ENCODE peak calls at places on chromosomes 6 and 20, in four cellular contexts. E, K, I and Y are unnamed samples.

GRCh38 chr6:43367245-43367984 is 2.0 kb downstream of the ZNF318 start:
- DNase-seq in E (no peak), K (no peak), I (no peak), Y (no peak)

GRCh38 chr6:119834418-119834817 is 484.9 kb upstream of the MAN1A1 start:
- DNase-seq in E (no peak), K (no peak), I (no peak), Y (no peak)

GRCh38 chr6:130981409-130981808 is 81.6 kb downstream of the EPB41L2 start:
- DNase-seq in E (no peak), K (no peak), I (no peak), Y (no peak)

GRCh38 chr20:16520154-16520553 is 53.1 kb downstream of the KIF16B start:
- DNase-seq in E (no peak), K (no peak), I (no peak), Y (no peak)

GRCh38 chr20:4244700-4245485 is 229.5 kb upstream of the RNF24 start:
- DNase-seq in E (no peak), K (no peak), I (peak; percentile 95), Y (no peak)

GRCh38 chr6:125357515-125358256 is 55.9 kb upstream of the HDDC2 start:
- DNase-seq in E (no peak), K (no peak), I (no peak), Y (no peak)

GRCh38 chr6:4794140-4794707 is 18.0 kb downstream of the CDYL start:
- DNase-seq in E (no peak), K (no peak), I (no peak), Y (no peak)

GRCh38 chr20:51335329-51335841 is 207.1 kb downstream of the NFATC2 start:
- DNase-seq in E (no peak), K (no peak), I (no peak), Y (no peak)

GRCh38 chr6:8102122-8102958 is at the start of gene EEF1E1:
- DNase-seq in E (peak; percentile 89), K (peak; percentile 99), I (peak; percentile 97), Y (peak; percentile 77)
- H2AFZ ChIP-seq in E (peak within 1 kb of the TSS; percentile 60), K (peak within 1 kb of the TSS; percentile 90), I (peak within 1 kb of the TSS; percentile 86), Y (peak within 1 kb of the TSS; percentile 89)

GRCh38 chr6:142605922-142606321 is 304.1 kb downstream of the ADGRG6 start:
- DNase-seq in E (no peak), K (no peak), I (no peak), Y (no peak)

GRCh38 chr6:142601427-142601826 is 299.6 kb downstream of the ADGRG6 start:
- DNase-seq in E (no peak), K (no peak), I (no peak), Y (no peak)

DNA sequence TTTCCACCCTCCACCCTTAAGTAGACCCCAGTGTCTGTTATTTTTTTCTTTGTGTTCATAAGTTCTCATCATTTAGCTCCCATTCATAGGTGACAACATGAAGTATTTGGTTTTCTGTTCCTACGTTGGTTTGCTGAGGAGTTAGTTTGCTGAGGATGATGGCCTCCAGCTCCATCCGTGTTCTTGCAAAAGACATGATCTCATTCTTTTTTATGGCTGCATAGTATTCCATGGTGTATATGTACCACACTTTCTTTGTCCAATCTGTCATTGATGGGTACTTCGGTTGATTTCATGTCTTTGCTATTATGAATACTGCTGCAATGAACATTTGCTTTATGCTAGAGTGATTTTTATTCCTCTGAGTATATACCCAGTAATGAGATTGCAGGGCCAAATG is 301.2 kb downstream of the ADGRG6 start:
- DNase-seq in E (no peak), K (no peak), I (no peak), Y (no peak)
- TF ChIP-seq ATF3 in E (no peak), K (no peak), I (no peak), Y (no peak)

DNA sequence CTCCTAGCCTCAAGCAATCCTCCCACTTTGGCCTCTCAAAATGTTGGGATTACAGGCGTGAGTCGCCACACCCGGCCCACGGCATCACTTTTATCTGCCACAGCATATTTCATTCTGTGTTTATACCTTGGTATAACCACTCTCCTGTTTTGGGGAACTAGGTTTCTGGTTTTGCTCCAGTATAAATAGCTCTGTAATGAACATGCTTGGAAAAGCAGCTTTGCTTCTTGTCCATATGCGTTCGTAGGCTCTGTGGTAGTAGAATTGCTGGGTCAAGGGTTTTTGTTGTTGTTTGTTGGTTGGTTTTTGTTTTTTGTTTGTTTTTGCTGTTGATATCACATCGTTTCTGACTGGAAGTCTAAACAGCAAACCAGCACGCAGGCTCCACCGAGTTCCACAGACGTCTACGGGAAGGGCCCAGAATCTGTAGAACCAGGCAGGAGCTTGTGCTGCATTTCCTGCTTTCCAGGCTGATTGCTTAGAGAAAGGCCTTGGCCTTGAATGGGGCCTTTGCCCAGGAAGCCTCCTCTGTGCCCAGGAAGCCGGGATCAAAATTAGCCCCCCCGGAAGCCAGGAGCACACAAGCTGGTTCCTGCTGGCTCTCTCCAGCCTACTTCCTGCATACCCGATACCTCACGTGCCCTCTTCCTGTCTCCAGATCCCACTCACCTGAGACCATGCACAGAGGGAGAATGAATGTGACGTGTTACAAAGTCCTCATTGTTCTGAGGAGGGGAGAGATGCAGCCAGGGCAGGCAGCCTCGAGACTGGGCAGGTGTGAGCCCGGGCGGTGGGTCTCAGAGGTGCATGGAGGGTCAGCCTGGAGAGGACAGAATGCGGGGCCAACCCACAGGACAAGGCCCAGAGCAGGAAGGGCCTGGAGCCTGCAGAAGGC is 34.7 kb downstream of the AAR2 start:
- DNase-seq in E (no peak), K (no peak), I (peak; percentile 83), Y (no peak)
- TF ChIP-seq CBX5 in E (no peak), K (no peak), I (peak; percentile 80), Y (no peak)

GRCh38 chr6:141307309-141307998 is 825.3 kb upstream of the GJE1 start:
- DNase-seq in E (no peak), K (no peak), I (no peak), Y (no peak)

GRCh38 chr6:141301779-141302178 is 830.9 kb upstream of the GJE1 start:
- DNase-seq in E (no peak), K (no peak), I (no peak), Y (no peak)

GRCh38 chr6:141309295-141309694 is 823.4 kb upstream of the GJE1 start:
- DNase-seq in E (no peak), K (no peak), I (peak; percentile 3), Y (no peak)

DNA sequence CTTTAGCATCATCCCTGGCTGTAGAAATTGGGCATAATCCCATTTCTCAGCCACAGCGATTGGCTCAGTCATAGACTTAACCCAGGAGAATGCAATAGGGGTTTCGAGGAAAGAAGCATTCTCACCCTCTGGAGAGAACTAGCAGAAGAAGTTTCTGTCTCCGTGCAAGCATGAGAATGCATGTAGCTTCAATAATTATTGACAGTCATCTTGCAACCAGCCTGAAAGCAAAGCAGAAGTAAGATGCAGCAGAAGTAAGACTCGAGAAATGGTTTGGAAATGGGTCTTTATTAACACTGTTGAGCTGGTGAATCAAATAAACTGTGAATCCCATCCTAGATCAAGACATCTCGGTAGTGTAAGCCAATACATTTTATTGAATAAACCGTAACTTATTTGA is 828.8 kb upstream of the GJE1 start:
- DNase-seq in E (no peak), K (no peak), I (no peak), Y (no peak)
- H2AFZ ChIP-seq in E (peak overlapping the region; percentile 74), K (no peak overlapping the region), I (no peak overlapping the region), Y (no peak overlapping the region)

DNA sequence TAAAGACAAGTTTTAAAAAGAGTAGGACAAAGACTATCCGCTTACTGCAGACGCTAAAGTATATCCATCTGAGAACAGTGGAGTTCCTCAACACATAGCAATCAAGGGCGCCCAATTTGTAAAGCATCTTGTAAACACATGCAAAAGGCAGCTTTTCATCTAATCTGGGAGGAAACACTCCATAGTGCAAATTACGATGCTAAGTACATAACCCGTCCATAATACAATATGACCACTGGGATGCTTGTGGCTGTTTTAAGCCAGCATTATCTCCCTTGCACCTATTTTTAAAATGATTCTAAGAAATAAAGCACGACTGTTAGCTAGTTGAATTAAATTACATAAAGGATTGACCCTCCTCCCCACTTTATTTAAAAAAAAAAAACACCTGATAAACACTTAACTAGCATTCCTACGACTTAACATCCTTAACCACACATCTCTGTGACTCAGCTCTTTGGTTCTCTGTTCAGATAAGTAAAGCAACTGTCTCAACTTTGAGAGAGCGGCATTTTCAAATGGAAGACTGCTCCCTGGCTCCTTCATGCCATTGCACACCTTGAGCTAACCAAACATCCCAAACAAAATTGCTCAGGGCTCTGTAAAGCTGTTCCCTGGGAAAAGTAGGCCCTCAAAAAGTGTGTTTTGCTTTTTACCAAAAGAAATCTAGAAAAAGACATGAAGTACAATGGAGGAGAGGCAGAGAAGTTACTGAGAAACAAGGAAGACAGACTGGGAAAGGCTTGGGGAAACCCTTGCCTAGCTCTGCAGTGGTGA is 14.2 kb downstream of the SLC22A23 start:
- DNase-seq in E (no peak), K (peak; percentile 54), I (no peak), Y (no peak)
- TF ChIP-seq ATF3 in E (no peak), K (no peak), I (no peak), Y (no peak)

DNA sequence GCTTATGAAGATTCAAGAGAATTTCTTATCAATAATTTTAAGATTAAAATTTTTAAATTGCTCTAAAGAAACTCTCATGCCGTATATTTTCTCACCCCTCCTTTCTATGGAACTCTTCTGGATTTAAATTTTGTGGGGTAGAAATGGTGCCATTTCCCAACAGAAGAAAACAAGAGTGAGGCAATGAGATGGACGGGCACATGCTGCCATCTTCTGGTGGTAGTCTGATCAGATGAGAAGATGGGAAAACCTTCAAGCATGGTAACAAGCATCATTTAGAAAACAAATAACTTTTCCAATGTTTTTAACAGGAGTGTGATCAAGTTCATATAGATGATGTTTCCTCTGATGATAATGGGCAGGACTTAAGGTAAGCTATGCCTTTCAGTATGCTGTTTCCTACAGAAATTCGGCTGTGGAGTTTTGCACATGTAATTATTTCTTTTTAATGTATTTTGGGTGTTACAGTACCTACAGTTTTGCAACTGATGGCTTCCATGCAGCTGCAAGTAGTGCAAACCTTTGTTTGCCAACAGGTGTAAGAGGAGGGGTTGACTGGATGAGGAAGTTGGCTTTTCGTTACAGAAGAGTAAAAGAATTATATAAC is 271.4 kb downstream of the EYA4 start:
- DNase-seq in E (peak; percentile 68), K (peak; percentile 8), I (peak; percentile 46), Y (no peak)
- TF ChIP-seq CBX5 in E (no peak), K (no peak), I (no peak), Y (no peak)